ENCODE peak calls at places on chromosomes 12 and 14, in ten cellular contexts. N is stomach; Y is GM12865; B is right atrium auricular region; R is epithelial cell of esophagus; F is transverse colon; E is kidney epithelial cell; K is CD4-positive, alpha-beta T cell; J is ovary; M is tibial nerve. W is an unnamed sample.

GRCh38 chr14:91330846-91331245 is 86.3 kb upstream of the GPR68 start:
- DNase-seq in N (no peak), Y (no peak), B (no peak), R (no peak), F (no peak), E (no peak), K (no peak), J (no peak), M (no peak), W (no peak)

GRCh38 chr14:100305446-100306255 is 593 bp downstream of the SLC25A29 start:
- DNase-seq in N (peak; percentile 43), Y (no peak), B (no peak), R (no peak), F (peak; percentile 48), E (no peak), K (peak; percentile 56), J (peak; percentile 69), M (no peak), W (peak; percentile 27)

GRCh38 chr14:68679301-68679700 is 113.6 kb downstream of the ZFP36L1 start:
- DNase-seq in N (no peak), Y (no peak), B (no peak), R (no peak), F (no peak), E (no peak), K (no peak), J (no peak), M (no peak), W (no peak)

GRCh38 chr14:68011629-68012028 is 192.1 kb downstream of the RAD51B start:
- DNase-seq in N (no peak), Y (no peak), B (no peak), R (no peak), F (no peak), E (no peak), K (no peak), J (no peak), M (no peak), W (no peak)

GRCh38 chr14:73245401-73246325 is 8.4 kb downstream of the PAPLN start:
- DNase-seq in N (peak; percentile 62), Y (peak; percentile 86), B (no peak), R (peak; percentile 73), F (peak; percentile 65), E (no peak), K (peak; percentile 26), J (no peak), M (no peak), W (no peak)

GRCh38 chr12:48556631-48557030 is 13.2 kb downstream of the LALBA start:
- DNase-seq in N (no peak), Y (no peak), B (no peak), R (no peak), F (no peak), E (no peak), K (no peak), J (no peak), M (no peak), W (no peak)

GRCh38 chr12:111816065-111816615 is 25.9 kb upstream of the MAPKAPK5 start:
- DNase-seq in N (no peak), Y (no peak), B (no peak), R (no peak), F (no peak), E (no peak), K (no peak), J (no peak), M (no peak), W (no peak)

GRCh38 chr12:26701604-26702215 is 131.3 kb downstream of the ITPR2 start:
- DNase-seq in N (no peak), Y (peak; percentile 39), B (no peak), R (peak; percentile 58), F (no peak), E (peak; percentile 18), K (no peak), J (no peak), M (no peak), W (no peak)

GRCh38 chr14:78029471-78030372 is 140.5 kb upstream of the NRXN3 start:
- DNase-seq in N (no peak), Y (no peak), B (no peak), R (no peak), F (no peak), E (no peak), K (no peak), J (no peak), M (no peak), W (no peak)
- TF ChIP-seq CTCF in N (no peak), Y (no peak), B (peak; percentile 26), R (peak; percentile 26), F (no peak), E (peak; percentile 16), K (no peak), J (no peak), M (no peak), W (peak; percentile 26)

GRCh38 chr12:53048780-53049401 is 974 bp upstream of the TNS2 start:
- DNase-seq in N (peak; percentile 59), Y (no peak), B (no peak), R (no peak), F (peak; percentile 61), E (no peak), K (no peak), J (peak; percentile 88), M (no peak), W (no peak)

GRCh38 chr12:53046655-53047220 is 3.1 kb upstream of the TNS2 start:
- DNase-seq in N (peak; percentile 86), Y (peak; percentile 50), B (peak; percentile 95), R (peak; percentile 59), F (peak; percentile 83), E (no peak), K (peak; percentile 45), J (peak; percentile 94), M (peak; percentile 89), W (peak; percentile 53)

GRCh38 chr12:53049582-53050318 is at the start of gene TNS2:
- DNase-seq in N (peak; percentile 76), Y (no peak), B (peak; percentile 95), R (peak; percentile 39), F (peak; percentile 72), E (no peak), K (no peak), J (peak; percentile 81), M (peak; percentile 87), W (no peak)

GRCh38 chr12:53047221-53048032 is 2.4 kb upstream of the TNS2 start:
- DNase-seq in N (peak; percentile 83), Y (peak; percentile 51), B (no peak), R (peak; percentile 51), F (peak; percentile 83), E (no peak), K (peak; percentile 63), J (peak; percentile 88), M (peak; percentile 77), W (peak; percentile 65)

DNA sequence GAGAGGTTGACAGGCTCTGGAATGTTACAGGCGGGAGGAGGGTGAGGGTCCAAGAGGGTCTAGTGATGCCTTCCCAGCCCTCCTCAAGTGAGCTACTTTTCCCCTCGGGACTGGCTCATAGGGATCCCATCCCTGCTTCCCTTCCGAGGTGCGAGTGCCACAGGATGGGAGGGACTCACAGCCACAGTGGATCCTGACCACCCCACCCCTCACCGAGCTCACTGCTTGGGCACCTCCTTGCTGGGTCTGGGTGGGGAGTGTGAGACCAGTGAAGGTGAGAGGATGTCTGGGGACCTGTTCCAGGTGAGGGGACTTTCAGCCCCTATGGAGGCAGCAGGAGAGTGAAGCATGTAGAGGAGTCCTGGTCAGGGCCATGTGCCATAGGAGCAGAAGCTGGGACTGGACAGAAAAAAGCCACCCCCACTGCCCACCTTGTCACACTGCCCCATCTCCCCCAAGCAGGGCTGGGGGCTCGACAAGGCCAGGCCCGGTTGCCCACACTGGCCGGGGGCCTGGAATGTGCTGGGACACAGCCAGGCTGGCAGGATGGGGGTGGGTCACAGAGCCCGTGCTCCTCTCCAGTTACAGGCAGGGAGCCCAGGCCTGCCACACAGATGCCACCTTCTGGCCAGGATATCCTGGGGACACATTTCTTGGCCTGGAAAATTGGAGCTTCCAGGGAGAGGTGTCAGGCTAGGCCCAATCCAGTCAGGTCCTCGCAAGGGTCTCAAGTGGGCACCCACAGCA is 1.7 kb upstream of the TNS2 start:
- DNase-seq in N (peak; percentile 76), Y (no peak), B (no peak), R (peak; percentile 19), F (peak; percentile 63), E (no peak), K (no peak), J (peak; percentile 66), M (no peak), W (no peak)
- TF ChIP-seq CTCF in N (no peak), Y (no peak), B (no peak), R (peak; percentile 32), F (peak; percentile 25), E (peak; percentile 21), K (no peak), J (peak; percentile 9), M (no peak), W (no peak)

GRCh38 chr12:24270464-24270863 is 321.0 kb upstream of the SOX5 start:
- DNase-seq in N (no peak), Y (no peak), B (no peak), R (no peak), F (no peak), E (no peak), K (no peak), J (no peak), M (no peak), W (no peak)

GRCh38 chr12:24270965-24271364 is 321.5 kb upstream of the SOX5 start:
- DNase-seq in N (no peak), Y (no peak), B (no peak), R (no peak), F (no peak), E (no peak), K (no peak), J (no peak), M (no peak), W (no peak)

GRCh38 chr12:24266982-24267381 is 317.5 kb upstream of the SOX5 start:
- DNase-seq in N (no peak), Y (no peak), B (no peak), R (no peak), F (no peak), E (no peak), K (no peak), J (no peak), M (no peak), W (no peak)

DNA sequence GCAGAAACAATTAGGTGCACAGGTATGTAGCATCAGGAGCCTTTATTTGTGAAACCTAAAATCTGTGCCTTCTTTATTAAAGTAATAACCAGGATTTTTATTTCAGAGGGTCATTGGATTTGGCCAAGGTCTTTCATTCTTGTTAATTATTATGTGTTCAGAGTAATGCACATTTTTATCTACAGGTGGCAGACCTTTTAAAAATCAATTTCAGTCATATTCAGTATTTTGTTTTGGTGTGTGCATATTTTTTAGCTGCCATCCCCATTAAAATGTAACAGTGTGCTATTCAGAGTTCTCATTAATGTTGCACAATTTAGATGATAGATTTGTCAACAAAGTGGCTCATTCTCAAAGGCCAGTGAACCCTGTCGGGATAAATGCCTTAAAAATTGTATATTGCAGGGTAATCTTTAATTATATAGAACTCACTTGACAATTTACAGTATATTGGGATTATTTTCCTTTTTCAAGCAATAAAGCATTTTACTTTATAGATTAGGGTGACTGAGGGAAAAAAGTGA is 319.3 kb upstream of the SOX5 start:
- DNase-seq in N (no peak), Y (no peak), B (no peak), R (no peak), F (no peak), E (no peak), K (no peak), J (no peak), M (no peak), W (no peak)
- TF ChIP-seq CTCF in N (no peak), Y (no peak), B (no peak), R (no peak), F (no peak), E (no peak), K (no peak), J (no peak), M (no peak), W (peak; percentile 60)

DNA sequence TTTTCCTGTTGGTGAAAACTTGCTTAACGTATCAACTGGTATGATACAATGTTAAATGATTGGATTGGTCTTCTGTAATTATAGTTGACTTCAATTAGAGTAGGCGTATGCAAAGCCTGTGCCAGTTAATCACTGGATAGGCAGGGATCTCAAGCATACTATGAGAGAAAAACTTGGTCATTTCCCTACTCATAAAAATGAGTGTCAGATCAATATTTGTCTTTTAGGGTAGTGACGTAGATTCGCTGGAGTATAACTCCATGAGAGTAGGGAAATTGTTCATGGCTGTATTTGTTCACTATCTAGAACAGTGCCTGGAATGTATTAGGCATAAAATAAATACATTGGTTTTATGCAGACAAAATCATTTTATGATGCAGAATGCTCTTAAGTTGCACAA is 28.6 kb downstream of the NAA30 start:
- DNase-seq in N (no peak), Y (no peak), B (no peak), R (no peak), F (no peak), E (no peak), K (no peak), J (no peak), M (no peak), W (no peak)
- TF ChIP-seq CTCF in N (no peak), Y (no peak), B (no peak), R (no peak), F (no peak), E (no peak), K (no peak), J (no peak), M (no peak), W (no peak)

W was measured in neural crest cell.